ENCODE peak calls at places on chromosomes 11 and 22, in five cellular contexts. One of them, this sample, is unnamed.

GRCh38 chr22:33957086-33957485 is 36.8 kb upstream of the LARGE1 start:
- DNase-seq in stimulated activated CD4-positive, alpha-beta T cell treated with anti-CD3 and anti-CD28 coated beads, Interleukin-4, amount 100 ng/mL, for 48 hours: no peak
- DNase-seq in cardiac muscle cell: no peak
- DNase-seq in tibial artery: no peak
- DNase-seq in CD8-positive, alpha-beta memory T cell: no peak
- DNase-seq in this sample: no peak

GRCh38 chr22:26646158-26646557 is 11.2 kb upstream of the MIAT start:
- DNase-seq in stimulated activated CD4-positive, alpha-beta T cell treated with anti-CD3 and anti-CD28 coated beads, Interleukin-4, amount 100 ng/mL, for 48 hours: no peak
- DNase-seq in cardiac muscle cell: peak
- DNase-seq in tibial artery: no peak
- DNase-seq in CD8-positive, alpha-beta memory T cell: no peak
- DNase-seq in this sample: no peak

GRCh38 chr11:44831605-44832394 is 105.0 kb downstream of the TSPAN18 start:
- DNase-seq in stimulated activated CD4-positive, alpha-beta T cell treated with anti-CD3 and anti-CD28 coated beads, Interleukin-4, amount 100 ng/mL, for 48 hours: no peak
- DNase-seq in cardiac muscle cell: no peak
- DNase-seq in tibial artery: no peak
- DNase-seq in CD8-positive, alpha-beta memory T cell: no peak
- DNase-seq in this sample: no peak

GRCh38 chr11:34308821-34309585 is 48.8 kb downstream of the ABTB2 start:
- DNase-seq in stimulated activated CD4-positive, alpha-beta T cell treated with anti-CD3 and anti-CD28 coated beads, Interleukin-4, amount 100 ng/mL, for 48 hours: no peak
- DNase-seq in cardiac muscle cell: peak
- DNase-seq in tibial artery: peak
- DNase-seq in CD8-positive, alpha-beta memory T cell: peak
- DNase-seq in this sample: no peak

GRCh38 chr11:105862736-105863367 is 159.2 kb downstream of the MSANTD4 start:
- DNase-seq in stimulated activated CD4-positive, alpha-beta T cell treated with anti-CD3 and anti-CD28 coated beads, Interleukin-4, amount 100 ng/mL, for 48 hours: no peak
- DNase-seq in cardiac muscle cell: peak
- DNase-seq in tibial artery: no peak
- DNase-seq in CD8-positive, alpha-beta memory T cell: peak
- DNase-seq in this sample: no peak

GRCh38 chr11:3709977-3710376 is 38.8 kb upstream of the CHRNA10 start:
- DNase-seq in stimulated activated CD4-positive, alpha-beta T cell treated with anti-CD3 and anti-CD28 coated beads, Interleukin-4, amount 100 ng/mL, for 48 hours: no peak
- DNase-seq in cardiac muscle cell: peak
- DNase-seq in tibial artery: no peak
- DNase-seq in CD8-positive, alpha-beta memory T cell: no peak
- DNase-seq in this sample: no peak

GRCh38 chr11:102709211-102709980 is 3.8 kb upstream of the MMP27 start:
- DNase-seq in stimulated activated CD4-positive, alpha-beta T cell treated with anti-CD3 and anti-CD28 coated beads, Interleukin-4, amount 100 ng/mL, for 48 hours: no peak
- DNase-seq in cardiac muscle cell: no peak
- DNase-seq in tibial artery: no peak
- DNase-seq in CD8-positive, alpha-beta memory T cell: no peak
- DNase-seq in this sample: no peak

GRCh38 chr22:38831166-38831945 is 12.5 kb downstream of the NPTXR start:
- DNase-seq in stimulated activated CD4-positive, alpha-beta T cell treated with anti-CD3 and anti-CD28 coated beads, Interleukin-4, amount 100 ng/mL, for 48 hours: no peak
- DNase-seq in cardiac muscle cell: peak
- DNase-seq in tibial artery: no peak
- DNase-seq in CD8-positive, alpha-beta memory T cell: no peak
- DNase-seq in this sample: no peak

GRCh38 chr11:16604784-16605439 is 133.5 kb upstream of the C11orf58 start:
- DNase-seq in stimulated activated CD4-positive, alpha-beta T cell treated with anti-CD3 and anti-CD28 coated beads, Interleukin-4, amount 100 ng/mL, for 48 hours: no peak
- DNase-seq in cardiac muscle cell: peak
- DNase-seq in tibial artery: peak
- DNase-seq in CD8-positive, alpha-beta memory T cell: no peak
- DNase-seq in this sample: peak

GRCh38 chr11:71998649-71999310 is at the start of gene IL18BP:
- DNase-seq in stimulated activated CD4-positive, alpha-beta T cell treated with anti-CD3 and anti-CD28 coated beads, Interleukin-4, amount 100 ng/mL, for 48 hours: no peak
- DNase-seq in cardiac muscle cell: no peak
- DNase-seq in tibial artery: no peak
- DNase-seq in CD8-positive, alpha-beta memory T cell: peak
- DNase-seq in this sample: no peak

GRCh38 chr11:119254239-119254638 is 48.1 kb downstream of the CBL start:
- DNase-seq in stimulated activated CD4-positive, alpha-beta T cell treated with anti-CD3 and anti-CD28 coated beads, Interleukin-4, amount 100 ng/mL, for 48 hours: peak
- DNase-seq in cardiac muscle cell: no peak
- DNase-seq in tibial artery: no peak
- DNase-seq in CD8-positive, alpha-beta memory T cell: no peak
- DNase-seq in this sample: no peak

GRCh38 chr22:42769574-42770447 is 49.1 kb upstream of the A4GALT start:
- DNase-seq in stimulated activated CD4-positive, alpha-beta T cell treated with anti-CD3 and anti-CD28 coated beads, Interleukin-4, amount 100 ng/mL, for 48 hours: no peak
- DNase-seq in cardiac muscle cell: peak
- DNase-seq in tibial artery: peak
- DNase-seq in CD8-positive, alpha-beta memory T cell: no peak
- DNase-seq in this sample: no peak

GRCh38 chr22:17339095-17339693 is 30.1 kb upstream of the CECR2 start:
- DNase-seq in stimulated activated CD4-positive, alpha-beta T cell treated with anti-CD3 and anti-CD28 coated beads, Interleukin-4, amount 100 ng/mL, for 48 hours: no peak
- DNase-seq in cardiac muscle cell: peak
- DNase-seq in tibial artery: no peak
- DNase-seq in CD8-positive, alpha-beta memory T cell: no peak
- DNase-seq in this sample: no peak

GRCh38 chr22:24434472-24435322 is 7.3 kb downstream of the ADORA2A start:
- DNase-seq in stimulated activated CD4-positive, alpha-beta T cell treated with anti-CD3 and anti-CD28 coated beads, Interleukin-4, amount 100 ng/mL, for 48 hours: peak
- DNase-seq in cardiac muscle cell: peak
- DNase-seq in tibial artery: no peak
- DNase-seq in CD8-positive, alpha-beta memory T cell: peak
- DNase-seq in this sample: no peak

GRCh38 chr22:34414467-34415440 is 494.5 kb upstream of the LARGE1 start:
- DNase-seq in stimulated activated CD4-positive, alpha-beta T cell treated with anti-CD3 and anti-CD28 coated beads, Interleukin-4, amount 100 ng/mL, for 48 hours: peak
- DNase-seq in cardiac muscle cell: peak
- DNase-seq in tibial artery: no peak
- DNase-seq in CD8-positive, alpha-beta memory T cell: no peak
- DNase-seq in this sample: peak

This sample was measured in WTC11.